ENCODE peak calls at places on chromosomes 6 and 20, in five cellular contexts. V is K562, B is H1, G is SK-N-SH, R is HepG2. M is an unnamed sample.

GRCh38 chr20:17854307-17854903 is 114.2 kb downstream of the SNX5 start:
- DNase-seq in V (peak; percentile 14), B (no peak), G (peak; percentile 72), R (peak; percentile 82), M (peak; percentile 41)

GRCh38 chr6:32195902-32196681 is 3.6 kb upstream of the GPSM3 start:
- DNase-seq in V (peak; percentile 90), B (peak; percentile 71), G (peak; percentile 88), R (peak; percentile 88), M (peak; percentile 73)

GRCh38 chr20:18719426-18719825 is 94.2 kb upstream of the SCP2D1 start:
- DNase-seq in V (no peak), B (no peak), G (no peak), R (no peak), M (no peak)

GRCh38 chr20:49660912-49661311 is 52.8 kb downstream of the B4GALT5 start:
- DNase-seq in V (no peak), B (no peak), G (no peak), R (no peak), M (no peak)

GRCh38 chr20:48563191-48563884 is 264.5 kb downstream of the PREX1 start:
- DNase-seq in V (peak; percentile 11), B (no peak), G (no peak), R (no peak), M (no peak)

GRCh38 chr20:3805594-3806264 is 9.6 kb downstream of the CDC25B start:
- DNase-seq in V (peak; percentile 62), B (no peak), G (no peak), R (no peak), M (no peak)

GRCh38 chr20:44433751-44434538 is 41.7 kb upstream of the TTPAL start:
- DNase-seq in V (no peak), B (no peak), G (no peak), R (peak; percentile 99), M (no peak)

GRCh38 chr6:43016935-43017334 is 2.9 kb downstream of the KLHDC3 start:
- DNase-seq in V (no peak), B (no peak), G (no peak), R (no peak), M (no peak)

GRCh38 chr6:56856036-56856580 is 98.8 kb upstream of the BEND6 start:
- DNase-seq in V (no peak), B (no peak), G (no peak), R (no peak), M (no peak)

GRCh38 chr6:99254616-99255550 is 94.6 kb downstream of the FAXC start:
- DNase-seq in V (no peak), B (no peak), G (no peak), R (no peak), M (no peak)
- TF ChIP-seq JUND in V (no peak), B (no peak), G (no peak), R (no peak), M (no peak)

GRCh38 chr6:169858935-169859351 is 107.5 kb downstream of the ERMARD start:
- DNase-seq in V (no peak), B (no peak), G (no peak), R (no peak), M (no peak)
- TF ChIP-seq JUND in V (no peak), B (no peak), G (no peak), R (no peak), M (no peak)

GRCh38 chr6:17927705-17928104 is 59.7 kb downstream of the KIF13A start:
- DNase-seq in V (no peak), B (no peak), G (no peak), R (no peak), M (no peak)
- TF ChIP-seq JUND in V (no peak), B (no peak), G (no peak), R (no peak), M (no peak)

DNA sequence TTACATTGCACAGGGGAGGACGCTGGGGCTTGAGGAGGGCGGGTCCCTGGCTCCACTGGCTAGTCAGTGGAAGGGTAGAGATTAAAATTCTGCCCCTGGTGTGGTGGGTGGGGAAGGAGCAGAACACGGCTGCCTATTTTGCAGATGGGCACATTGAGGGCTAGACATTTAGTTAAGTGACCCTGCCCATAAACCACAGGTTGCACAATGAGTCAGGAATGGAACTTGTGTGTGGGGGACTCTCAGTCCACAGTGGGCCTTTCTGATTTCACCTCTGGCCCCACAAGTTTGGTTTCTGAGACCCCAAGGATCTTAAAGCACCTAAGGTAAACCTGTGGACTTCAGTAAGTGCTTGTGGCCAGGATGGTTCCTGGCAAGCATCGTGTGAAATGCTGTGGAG is 22.0 kb upstream of the CCDC167 start:
- DNase-seq in V (no peak), B (no peak), G (no peak), R (no peak), M (no peak)
- TF ChIP-seq JUND in V (no peak), B (no peak), G (no peak), R (no peak), M (no peak)

DNA sequence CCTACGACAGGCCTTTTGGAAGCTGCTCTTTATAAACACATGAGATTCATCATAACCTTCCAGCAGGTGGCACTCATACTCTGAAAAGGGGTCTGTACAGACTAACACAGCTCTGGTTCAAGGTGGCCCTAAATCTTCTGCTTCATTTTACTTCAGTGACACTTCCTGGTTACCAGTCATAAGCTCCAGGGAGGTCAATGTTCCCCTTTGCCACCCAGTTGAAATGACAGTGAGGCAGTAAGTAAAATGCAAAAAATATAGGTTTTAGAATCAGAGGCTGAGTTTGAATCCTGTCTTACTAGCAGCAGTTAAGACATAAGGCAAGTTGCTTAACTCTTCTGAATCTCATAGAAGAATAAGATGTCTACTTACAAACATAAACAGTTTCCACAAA is 132.8 kb downstream of the CDK19 start:
- DNase-seq in V (peak; percentile 85), B (no peak), G (peak; percentile 56), R (peak; percentile 85), M (peak; percentile 77)
- TF ChIP-seq JUND in V (peak; percentile 22), B (no peak), G (no peak), R (no peak), M (no peak)